ENCODE peak calls at places on chromosomes 7 and 10, in seven cellular contexts. One of them, this sample, is unnamed.

GRCh38 chr7:6530626-6531491 is 20.4 kb downstream of the GRID2IP start:
- DNase-seq in K562: peak
- DNase-seq in HS-27A: no peak
- DNase-seq in DMS153: no peak
- DNase-seq in MCF 10A: no peak
- DNase-seq in erythroblast: no peak
- DNase-seq in activated naive CD4-positive, alpha-beta T cell treated with anti-CD3 and anti-CD28 coated beads, Interleukin-2, amount 50 U/mL, for 72 hours: no peak
- DNase-seq in this sample: no peak

GRCh38 chr7:516216-516605 is 3.4 kb downstream of the PDGFA start:
- DNase-seq in activated naive CD4-positive, alpha-beta T cell treated with anti-CD3 and anti-CD28 coated beads, Interleukin-2, amount 50 U/mL, for 72 hours: no peak
- DNase-seq in K562: no peak
- DNase-seq in DMS153: no peak
- DNase-seq in erythroblast: no peak
- DNase-seq in MCF 10A: no peak
- DNase-seq in HS-27A: no peak
- DNase-seq in this sample: no peak

GRCh38 chr7:2720024-2720423 is 32.0 kb downstream of the AMZ1 start:
- DNase-seq in K562: no peak
- DNase-seq in HS-27A: no peak
- DNase-seq in MCF 10A: no peak
- DNase-seq in erythroblast: no peak
- DNase-seq in activated naive CD4-positive, alpha-beta T cell treated with anti-CD3 and anti-CD28 coated beads, Interleukin-2, amount 50 U/mL, for 72 hours: no peak
- DNase-seq in DMS153: no peak
- DNase-seq in this sample: no peak

GRCh38 chr10:124717911-124718734 is 26.1 kb downstream of the FAM53B start:
- DNase-seq in DMS153: peak
- DNase-seq in erythroblast: peak
- DNase-seq in K562: peak
- DNase-seq in activated naive CD4-positive, alpha-beta T cell treated with anti-CD3 and anti-CD28 coated beads, Interleukin-2, amount 50 U/mL, for 72 hours: peak
- DNase-seq in HS-27A: no peak
- DNase-seq in MCF 10A: peak
- DNase-seq in this sample: no peak

GRCh38 chr10:16944081-16944922 is 127.1 kb upstream of the RSU1 start:
- DNase-seq in erythroblast: no peak
- DNase-seq in HS-27A: no peak
- DNase-seq in MCF 10A: no peak
- DNase-seq in activated naive CD4-positive, alpha-beta T cell treated with anti-CD3 and anti-CD28 coated beads, Interleukin-2, amount 50 U/mL, for 72 hours: no peak
- DNase-seq in DMS153: no peak
- DNase-seq in K562: no peak
- DNase-seq in this sample: no peak

GRCh38 chr10:98101366-98101765 is 33.1 kb upstream of the R3HCC1L start:
- DNase-seq in DMS153: no peak
- DNase-seq in erythroblast: no peak
- DNase-seq in K562: no peak
- DNase-seq in MCF 10A: no peak
- DNase-seq in HS-27A: no peak
- DNase-seq in activated naive CD4-positive, alpha-beta T cell treated with anti-CD3 and anti-CD28 coated beads, Interleukin-2, amount 50 U/mL, for 72 hours: no peak
- DNase-seq in this sample: no peak

GRCh38 chr7:44867073-44867990 is 18.0 kb downstream of the PURB start:
- DNase-seq in DMS153: no peak
- DNase-seq in HS-27A: no peak
- DNase-seq in activated naive CD4-positive, alpha-beta T cell treated with anti-CD3 and anti-CD28 coated beads, Interleukin-2, amount 50 U/mL, for 72 hours: no peak
- DNase-seq in K562: peak
- DNase-seq in erythroblast: peak
- DNase-seq in MCF 10A: peak
- DNase-seq in this sample: peak

GRCh38 chr7:21944616-21945373 is 904 bp downstream of the CDCA7L start:
- DNase-seq in activated naive CD4-positive, alpha-beta T cell treated with anti-CD3 and anti-CD28 coated beads, Interleukin-2, amount 50 U/mL, for 72 hours: peak
- DNase-seq in DMS153: peak
- DNase-seq in HS-27A: peak
- DNase-seq in K562: no peak
- DNase-seq in erythroblast: peak
- DNase-seq in MCF 10A: peak
- DNase-seq in this sample: no peak

GRCh38 chr7:130887182-130888016 is 153.4 kb upstream of the KLF14 start:
- DNase-seq in MCF 10A: peak
- DNase-seq in erythroblast: no peak
- DNase-seq in DMS153: no peak
- DNase-seq in K562: no peak
- DNase-seq in activated naive CD4-positive, alpha-beta T cell treated with anti-CD3 and anti-CD28 coated beads, Interleukin-2, amount 50 U/mL, for 72 hours: no peak
- DNase-seq in HS-27A: no peak
- DNase-seq in this sample: no peak

GRCh38 chr10:35635576-35635975 is 6.5 kb downstream of the FZD8 start:
- DNase-seq in MCF 10A: peak
- DNase-seq in erythroblast: peak
- DNase-seq in DMS153: peak
- DNase-seq in K562: peak
- DNase-seq in activated naive CD4-positive, alpha-beta T cell treated with anti-CD3 and anti-CD28 coated beads, Interleukin-2, amount 50 U/mL, for 72 hours: no peak
- DNase-seq in HS-27A: no peak
- DNase-seq in this sample: peak

GRCh38 chr10:42149027-42149700 is 489.2 kb downstream of the ZNF33B start:
- DNase-seq in DMS153: no peak
- DNase-seq in HS-27A: no peak
- DNase-seq in activated naive CD4-positive, alpha-beta T cell treated with anti-CD3 and anti-CD28 coated beads, Interleukin-2, amount 50 U/mL, for 72 hours: no peak
- DNase-seq in erythroblast: no peak
- DNase-seq in MCF 10A: no peak
- DNase-seq in K562: no peak
- DNase-seq in this sample: no peak

GRCh38 chr10:101215397-101216206 is 13.7 kb downstream of the LBX1 start:
- DNase-seq in K562: no peak
- DNase-seq in MCF 10A: no peak
- DNase-seq in erythroblast: no peak
- DNase-seq in HS-27A: no peak
- DNase-seq in activated naive CD4-positive, alpha-beta T cell treated with anti-CD3 and anti-CD28 coated beads, Interleukin-2, amount 50 U/mL, for 72 hours: no peak
- DNase-seq in DMS153: no peak
- DNase-seq in this sample: no peak

GRCh38 chr7:27868117-27868516 is 128.2 kb downstream of the TAX1BP1 start:
- DNase-seq in K562: no peak
- DNase-seq in DMS153: no peak
- DNase-seq in erythroblast: no peak
- DNase-seq in MCF 10A: peak
- DNase-seq in activated naive CD4-positive, alpha-beta T cell treated with anti-CD3 and anti-CD28 coated beads, Interleukin-2, amount 50 U/mL, for 72 hours: no peak
- DNase-seq in HS-27A: no peak
- DNase-seq in this sample: no peak

GRCh38 chr7:151472644-151473380 is 32.9 kb upstream of the CRYGN start:
- DNase-seq in activated naive CD4-positive, alpha-beta T cell treated with anti-CD3 and anti-CD28 coated beads, Interleukin-2, amount 50 U/mL, for 72 hours: no peak
- DNase-seq in K562: no peak
- DNase-seq in HS-27A: no peak
- DNase-seq in erythroblast: no peak
- DNase-seq in MCF 10A: no peak
- DNase-seq in DMS153: no peak
- DNase-seq in this sample: no peak

GRCh38 chr7:106598663-106599342 is 62.2 kb downstream of the CCDC71L start:
- DNase-seq in activated naive CD4-positive, alpha-beta T cell treated with anti-CD3 and anti-CD28 coated beads, Interleukin-2, amount 50 U/mL, for 72 hours: peak
- DNase-seq in K562: peak
- DNase-seq in DMS153: peak
- DNase-seq in MCF 10A: peak
- DNase-seq in erythroblast: peak
- DNase-seq in HS-27A: peak
- DNase-seq in this sample: no peak

GRCh38 chr7:353746-354325 is 63.9 kb downstream of the FOXL3 start:
- DNase-seq in HS-27A: no peak
- DNase-seq in DMS153: no peak
- DNase-seq in erythroblast: no peak
- DNase-seq in activated naive CD4-positive, alpha-beta T cell treated with anti-CD3 and anti-CD28 coated beads, Interleukin-2, amount 50 U/mL, for 72 hours: no peak
- DNase-seq in MCF 10A: peak
- DNase-seq in K562: no peak
- DNase-seq in this sample: no peak

GRCh38 chr10:7260412-7260900 is 150.4 kb downstream of the SFMBT2 start:
- DNase-seq in erythroblast: peak
- DNase-seq in MCF 10A: peak
- DNase-seq in activated naive CD4-positive, alpha-beta T cell treated with anti-CD3 and anti-CD28 coated beads, Interleukin-2, amount 50 U/mL, for 72 hours: no peak
- DNase-seq in K562: peak
- DNase-seq in HS-27A: no peak
- DNase-seq in DMS153: no peak
- DNase-seq in this sample: peak

GRCh38 chr10:123356799-123357198 is 202.6 kb downstream of the BUB3 start:
- DNase-seq in MCF 10A: no peak
- DNase-seq in K562: no peak
- DNase-seq in DMS153: no peak
- DNase-seq in erythroblast: no peak
- DNase-seq in HS-27A: no peak
- DNase-seq in activated naive CD4-positive, alpha-beta T cell treated with anti-CD3 and anti-CD28 coated beads, Interleukin-2, amount 50 U/mL, for 72 hours: no peak
- DNase-seq in this sample: no peak

GRCh38 chr7:70631732-70632131 is 500.2 kb upstream of the GALNT17 start:
- DNase-seq in activated naive CD4-positive, alpha-beta T cell treated with anti-CD3 and anti-CD28 coated beads, Interleukin-2, amount 50 U/mL, for 72 hours: no peak
- DNase-seq in HS-27A: no peak
- DNase-seq in DMS153: no peak
- DNase-seq in erythroblast: no peak
- DNase-seq in K562: no peak
- DNase-seq in MCF 10A: no peak
- DNase-seq in this sample: no peak

GRCh38 chr10:123997486-123998196 is 95.8 kb downstream of the CHST15 start:
- DNase-seq in DMS153: no peak
- DNase-seq in activated naive CD4-positive, alpha-beta T cell treated with anti-CD3 and anti-CD28 coated beads, Interleukin-2, amount 50 U/mL, for 72 hours: peak
- DNase-seq in erythroblast: no peak
- DNase-seq in HS-27A: peak
- DNase-seq in K562: no peak
- DNase-seq in MCF 10A: peak
- DNase-seq in this sample: peak

GRCh38 chr7:40282858-40283257 is 148.1 kb downstream of the SUGCT start:
- DNase-seq in activated naive CD4-positive, alpha-beta T cell treated with anti-CD3 and anti-CD28 coated beads, Interleukin-2, amount 50 U/mL, for 72 hours: no peak
- DNase-seq in HS-27A: no peak
- DNase-seq in MCF 10A: no peak
- DNase-seq in K562: no peak
- DNase-seq in DMS153: no peak
- DNase-seq in erythroblast: no peak
- DNase-seq in this sample: no peak

GRCh38 chr7:154484406-154484805 is 432.2 kb downstream of the DPP6 start:
- DNase-seq in HS-27A: no peak
- DNase-seq in activated naive CD4-positive, alpha-beta T cell treated with anti-CD3 and anti-CD28 coated beads, Interleukin-2, amount 50 U/mL, for 72 hours: no peak
- DNase-seq in erythroblast: no peak
- DNase-seq in MCF 10A: no peak
- DNase-seq in K562: no peak
- DNase-seq in DMS153: no peak
- DNase-seq in this sample: no peak

GRCh38 chr7:139976055-139976837 is 86.5 kb downstream of the PARP12 start:
- DNase-seq in DMS153: no peak
- DNase-seq in K562: peak
- DNase-seq in MCF 10A: no peak
- DNase-seq in erythroblast: no peak
- DNase-seq in activated naive CD4-positive, alpha-beta T cell treated with anti-CD3 and anti-CD28 coated beads, Interleukin-2, amount 50 U/mL, for 72 hours: no peak
- DNase-seq in HS-27A: no peak
- DNase-seq in this sample: no peak

GRCh38 chr7:139359366-139360209 is at the start of gene LUC7L2:
- DNase-seq in HS-27A: peak
- DNase-seq in DMS153: peak
- DNase-seq in MCF 10A: peak
- DNase-seq in erythroblast: peak
- DNase-seq in K562: peak
- DNase-seq in activated naive CD4-positive, alpha-beta T cell treated with anti-CD3 and anti-CD28 coated beads, Interleukin-2, amount 50 U/mL, for 72 hours: peak
- DNase-seq in this sample: peak

GRCh38 chr7:11623093-11623678 is 208.8 kb downstream of the THSD7A start:
- DNase-seq in DMS153: no peak
- DNase-seq in MCF 10A: no peak
- DNase-seq in HS-27A: no peak
- DNase-seq in activated naive CD4-positive, alpha-beta T cell treated with anti-CD3 and anti-CD28 coated beads, Interleukin-2, amount 50 U/mL, for 72 hours: no peak
- DNase-seq in erythroblast: no peak
- DNase-seq in K562: no peak
- DNase-seq in this sample: peak

GRCh38 chr7:133491846-133492652 is 239.2 kb downstream of the EXOC4 start:
- DNase-seq in activated naive CD4-positive, alpha-beta T cell treated with anti-CD3 and anti-CD28 coated beads, Interleukin-2, amount 50 U/mL, for 72 hours: no peak
- DNase-seq in MCF 10A: peak
- DNase-seq in DMS153: no peak
- DNase-seq in K562: no peak
- DNase-seq in erythroblast: no peak
- DNase-seq in HS-27A: no peak
- DNase-seq in this sample: no peak

GRCh38 chr10:77290528-77291155 is 347.0 kb downstream of the KCNMA1 start:
- DNase-seq in K562: no peak
- DNase-seq in erythroblast: no peak
- DNase-seq in HS-27A: peak
- DNase-seq in DMS153: no peak
- DNase-seq in activated naive CD4-positive, alpha-beta T cell treated with anti-CD3 and anti-CD28 coated beads, Interleukin-2, amount 50 U/mL, for 72 hours: no peak
- DNase-seq in MCF 10A: peak
- DNase-seq in this sample: peak

GRCh38 chr7:72540106-72540611 is 128.0 kb upstream of the CALN1 start:
- DNase-seq in HS-27A: no peak
- DNase-seq in K562: no peak
- DNase-seq in MCF 10A: no peak
- DNase-seq in activated naive CD4-positive, alpha-beta T cell treated with anti-CD3 and anti-CD28 coated beads, Interleukin-2, amount 50 U/mL, for 72 hours: no peak
- DNase-seq in erythroblast: no peak
- DNase-seq in DMS153: no peak
- DNase-seq in this sample: no peak

GRCh38 chr7:141563956-141564623 is 12.9 kb downstream of the AGK start:
- DNase-seq in erythroblast: peak
- DNase-seq in MCF 10A: no peak
- DNase-seq in DMS153: no peak
- DNase-seq in K562: peak
- DNase-seq in activated naive CD4-positive, alpha-beta T cell treated with anti-CD3 and anti-CD28 coated beads, Interleukin-2, amount 50 U/mL, for 72 hours: peak
- DNase-seq in HS-27A: no peak
- DNase-seq in this sample: no peak

This sample was measured in T1000.